ENCODE peak calls at places on chromosome 18, in four cellular contexts. A is cardiac fibroblast, U is colonic mucosa, D is AG04450. C is an unnamed sample.

GRCh38 chr18:7567487-7568425 is 640 bp downstream of the PTPRM start:
- DNase-seq in A (peak; percentile 73), U (peak; percentile 29), D (no peak), C (peak; percentile 17)

GRCh38 chr18:76491436-76491800 is 3.6 kb downstream of the ZNF516 start:
- DNase-seq in A (peak; percentile 78), U (peak; percentile 88), D (no peak), C (peak; percentile 61)

GRCh38 chr18:80203243-80203642 is 44.1 kb downstream of the PARD6G start:
- DNase-seq in A (no peak), U (no peak), D (no peak), C (no peak)

GRCh38 chr18:45110577-45111506 is 430.2 kb downstream of the SETBP1 start:
- DNase-seq in A (peak; percentile 13), U (peak; percentile 30), D (no peak), C (no peak)

GRCh38 chr18:63253428-63254372 is 65.9 kb downstream of the BCL2 start:
- DNase-seq in A (peak; percentile 46), U (no peak), D (no peak), C (peak; percentile 44)

GRCh38 chr18:11392292-11392691 is 217.1 kb upstream of the SLC35G4 start:
- DNase-seq in A (no peak), U (no peak), D (no peak), C (no peak)

GRCh38 chr18:13539050-13539449 is 187.3 kb downstream of the FAM210A start:
- DNase-seq in A (no peak), U (peak; percentile 67), D (no peak), C (no peak)

GRCh38 chr18:36849288-36850011 is 20.5 kb downstream of the KIAA1328 start:
- DNase-seq in A (peak; percentile 79), U (no peak), D (no peak), C (no peak)

GRCh38 chr18:27728659-27729058 is 448.3 kb downstream of the CDH2 start:
- DNase-seq in A (no peak), U (no peak), D (no peak), C (no peak)

GRCh38 chr18:50654658-50655550 is 95.0 kb downstream of the MAPK4 start:
- DNase-seq in A (no peak), U (no peak), D (no peak), C (no peak)

GRCh38 chr18:6158958-6159357 is 255.8 kb downstream of the L3MBTL4 start:
- DNase-seq in A (no peak), U (no peak), D (no peak), C (no peak)

GRCh38 chr18:39455300-39455699 is 1889.7 kb upstream of the CELF4 start:
- DNase-seq in A (peak; percentile 71), U (no peak), D (no peak), C (no peak)

GRCh38 chr18:44716697-44717163 is 36.0 kb downstream of the SETBP1 start:
- DNase-seq in A (no peak), U (no peak), D (no peak), C (no peak)

GRCh38 chr18:62632788-62633455 is 82.4 kb upstream of the PHLPP1 start:
- DNase-seq in A (no peak), U (no peak), D (no peak), C (no peak)

GRCh38 chr18:37085362-37085761 is 256.4 kb downstream of the KIAA1328 start:
- DNase-seq in A (no peak), U (no peak), D (no peak), C (no peak)

GRCh38 chr18:74626311-74626874 is 28.7 kb downstream of the ZNF407 start:
- DNase-seq in A (no peak), U (no peak), D (no peak), C (no peak)

GRCh38 chr18:53191634-53192033 is 851.6 kb downstream of the DCC start:
- DNase-seq in A (no peak), U (no peak), D (no peak), C (no peak)

GRCh38 chr18:25282922-25283703 is 68.9 kb downstream of the ZNF521 start:
- DNase-seq in A (no peak), U (no peak), D (no peak), C (no peak)

GRCh38 chr18:78071146-78071710 is 821.6 kb downstream of the GALR1 start:
- DNase-seq in A (no peak), U (no peak), D (no peak), C (no peak)

GRCh38 chr18:78069784-78070664 is 820.4 kb downstream of the GALR1 start:
- DNase-seq in A (no peak), U (no peak), D (no peak), C (no peak)

GRCh38 chr18:78074400-78075020 is 824.9 kb downstream of the GALR1 start:
- DNase-seq in A (no peak), U (no peak), D (no peak), C (no peak)

GRCh38 chr18:78073275-78073674 is 823.6 kb downstream of the GALR1 start:
- DNase-seq in A (no peak), U (no peak), D (no peak), C (no peak)
- TF ChIP-seq CTCF in A (no peak), U (no peak), D (no peak), C (no peak)

GRCh38 chr18:21597616-21598015 is 2.9 kb downstream of the ESCO1 start:
- DNase-seq in A (no peak), U (no peak), D (no peak), C (no peak)
- TF ChIP-seq CTCF in A (no peak), U (no peak), D (no peak), C (no peak)

DNA sequence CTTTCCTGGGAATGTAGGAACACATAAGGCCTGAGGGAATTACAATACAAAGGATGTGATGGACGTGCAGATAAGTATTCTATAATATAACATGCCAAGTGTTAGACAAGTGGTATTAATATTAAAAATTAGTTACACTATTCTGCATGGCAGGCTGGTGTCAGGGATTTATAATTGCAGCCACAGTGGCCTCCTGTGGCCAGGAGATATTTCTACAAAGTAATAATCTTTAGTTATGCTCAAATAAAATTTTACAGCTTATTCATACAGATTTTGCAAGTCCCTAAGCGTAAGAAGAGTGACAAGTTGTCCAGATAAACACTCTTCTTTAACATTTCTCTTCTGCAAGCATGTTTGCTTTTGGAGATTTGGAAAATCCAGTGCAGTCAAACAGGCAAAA is 90.4 kb upstream of the CBLN2 start:
- DNase-seq in A (no peak), U (no peak), D (no peak), C (no peak)
- TF ChIP-seq CTCF in A (no peak), U (no peak), D (no peak), C (no peak)

GRCh38 chr18:8982416-8983183 is 119.9 kb upstream of the NDUFV2 start:
- DNase-seq in A (peak; percentile 66), U (peak; percentile 48), D (peak; percentile 58), C (peak; percentile 24)
- TF ChIP-seq CTCF in A (peak; percentile 47), U (peak; percentile 36), D (peak; percentile 33), C (no peak)

GRCh38 chr18:58324824-58325520 is 280.9 kb downstream of the NEDD4L start:
- DNase-seq in A (no peak), U (no peak), D (no peak), C (no peak)

GRCh38 chr18:58316943-58317342 is 272.9 kb downstream of the NEDD4L start:
- DNase-seq in A (no peak), U (no peak), D (no peak), C (no peak)

GRCh38 chr18:58321986-58322385 is 278.0 kb downstream of the NEDD4L start:
- DNase-seq in A (peak; percentile 77), U (peak; percentile 78), D (no peak), C (peak; percentile 8)

GRCh38 chr18:58319719-58320118 is 275.7 kb downstream of the NEDD4L start:
- DNase-seq in A (no peak), U (no peak), D (no peak), C (no peak)

GRCh38 chr18:58320907-58321561 is 277.0 kb downstream of the NEDD4L start:
- DNase-seq in A (no peak), U (no peak), D (no peak), C (no peak)
- TF ChIP-seq CTCF in A (no peak), U (no peak), D (no peak), C (no peak)

DNA sequence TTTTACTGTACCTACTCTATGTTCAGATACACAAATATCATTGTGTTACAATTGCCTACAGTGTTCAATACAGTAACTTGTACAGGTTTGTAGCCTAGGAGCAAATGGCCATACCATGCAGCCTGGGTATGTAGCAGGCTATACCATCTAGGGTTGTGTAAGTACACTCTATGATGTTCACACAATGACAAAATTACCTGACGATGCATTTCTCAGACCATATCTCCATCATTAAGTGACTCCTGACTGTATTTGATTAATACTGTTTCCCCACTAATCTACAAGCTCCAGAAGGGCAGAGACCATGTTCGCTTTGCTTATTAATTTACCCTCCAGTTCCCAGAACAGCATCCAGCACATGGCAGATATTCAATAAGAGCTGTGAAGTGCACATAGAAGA is 372.2 kb downstream of the METTL4 start:
- DNase-seq in A (no peak), U (no peak), D (no peak), C (no peak)
- TF ChIP-seq CTCF in A (no peak), U (no peak), D (no peak), C (no peak)

GRCh38 chr18:48922801-48923730 is 27.7 kb downstream of the SMAD7 start:
- DNase-seq in A (peak; percentile 78), U (peak; percentile 73), D (no peak), C (peak; percentile 83)
- TF ChIP-seq CTCF in A (no peak), U (no peak), D (no peak), C (no peak)